ENCODE peak calls at places on chromosomes 6 and 20, in six cellular contexts. J is HCT116, W is SK-N-SH, V is HepG2, P is GM12878, H is K562. A is an unnamed sample. For H4K20me1, the result is how much of the 10 kb centered on the place peaks cover.

GRCh38 chr6:33144373-33144772 is 47.9 kb downstream of the COL11A2 start:
- DNase-seq in J (no peak), W (no peak), V (no peak), P (no peak), H (no peak), A (no peak)

GRCh38 chr6:32081676-32082075 is 27.5 kb downstream of the TNXB start:
- DNase-seq in J (no peak), W (no peak), V (no peak), P (no peak), H (no peak), A (no peak)

GRCh38 chr6:144566868-144567615 is 281.9 kb downstream of the UTRN start:
- DNase-seq in J (no peak), W (no peak), V (no peak), P (no peak), H (no peak), A (no peak)

GRCh38 chr6:2614842-2615241 is 135.9 kb downstream of the MYLK4 start:
- DNase-seq in J (no peak), W (no peak), V (no peak), P (no peak), H (no peak), A (no peak)

GRCh38 chr20:3092611-3093379 is 8.3 kb upstream of the AVP start:
- DNase-seq in J (no peak), W (peak), V (no peak), P (no peak), H (no peak), A (peak)

GRCh38 chr6:9675122-9675521 is 739.8 kb downstream of the TFAP2A start:
- DNase-seq in J (no peak), W (no peak), V (no peak), P (no peak), H (no peak), A (no peak)

GRCh38 chr6:14658909-14659561 is 541.5 kb downstream of the CD83 start:
- DNase-seq in J (no peak), W (no peak), V (no peak), P (no peak), H (no peak), A (no peak)

GRCh38 chr6:13413906-13414555 is 73.4 kb downstream of the GFOD1 start:
- DNase-seq in J (no peak), W (peak), V (no peak), P (no peak), H (no peak), A (no peak)

GRCh38 chr20:11001767-11002540 is 328.2 kb upstream of the JAG1 start:
- DNase-seq in J (peak), W (no peak), V (peak), P (no peak), H (no peak), A (no peak)

GRCh38 chr6:145423936-145424335 is 311.4 kb downstream of the EPM2A start:
- DNase-seq in J (no peak), W (no peak), V (no peak), P (no peak), H (no peak), A (no peak)

GRCh38 chr6:1088441-1089001 is 223.4 kb upstream of the FOXQ1 start:
- DNase-seq in J (no peak), W (no peak), V (no peak), P (no peak), H (no peak), A (no peak)

GRCh38 chr6:109465772-109466171 is 10.2 kb upstream of the MICAL1 start:
- DNase-seq in J (no peak), W (no peak), V (no peak), P (no peak), H (no peak), A (no peak)

GRCh38 chr6:29516108-29516507 is 28.4 kb upstream of the MAS1L start:
- DNase-seq in J (peak), W (no peak), V (no peak), P (no peak), H (no peak), A (no peak)

GRCh38 chr6:155314773-155315515 is 660 bp upstream of the TFB1M start:
- DNase-seq in J (peak), W (peak), V (peak), P (peak), H (peak), A (no peak)

GRCh38 chr20:25081065-25081729 is 744 bp downstream of the VSX1 start:
- DNase-seq in J (no peak), W (peak), V (no peak), P (no peak), H (no peak), A (peak)

DNA sequence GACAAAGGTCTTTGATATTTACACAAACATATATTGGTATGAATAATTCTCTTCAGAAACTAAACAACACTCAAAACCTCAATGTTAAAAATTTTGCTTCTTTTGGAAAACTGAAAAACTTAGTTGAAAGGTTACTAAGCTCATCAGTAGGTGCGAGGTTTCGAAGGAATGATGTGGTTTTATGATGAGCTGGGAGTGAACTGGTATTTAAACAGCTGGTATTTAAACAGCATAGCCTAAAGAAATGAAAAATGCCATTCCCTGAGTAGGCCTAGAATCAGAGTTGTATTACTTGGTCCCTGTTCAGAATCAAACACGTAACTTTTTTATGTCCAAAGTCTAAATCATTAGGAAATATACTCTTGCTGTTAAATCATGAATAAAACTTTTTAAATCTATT is 124.4 kb downstream of the HS3ST5 start:
- DNase-seq in J (no peak), W (no peak), V (no peak), P (no peak), H (no peak), A (no peak)
- H3K4me3 ChIP-seq in J (no peak), W (no peak), V (no peak), P (no peak), H (no peak), A (no peak)

DNA sequence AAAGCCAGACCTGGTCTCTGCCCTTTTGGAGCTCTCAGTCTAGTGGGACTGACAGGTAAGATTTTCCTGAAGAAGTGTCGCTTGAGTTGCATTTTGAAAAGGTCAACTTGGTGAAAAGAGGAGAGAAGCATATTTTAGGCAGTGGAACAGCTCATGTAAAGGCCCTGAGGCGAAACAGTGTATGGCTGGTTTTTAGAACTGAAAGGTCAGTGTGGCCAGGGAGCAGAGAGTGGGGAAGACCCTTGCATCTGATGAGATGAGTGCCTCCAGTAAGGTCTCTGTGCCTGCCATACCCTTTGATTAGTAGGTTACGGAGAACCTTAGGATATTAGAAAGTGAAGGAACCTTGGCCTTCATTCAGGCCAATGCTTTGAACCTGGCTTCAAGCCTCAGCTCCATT is 55.9 kb upstream of the SAYSD1 start:
- DNase-seq in J (no peak), W (no peak), V (no peak), P (no peak), H (no peak), A (no peak)
- TF ChIP-seq REST in J (no peak), W (no peak), V (no peak), P (no peak), H (no peak), A (no peak)

GRCh38 chr20:58900292-58900931 is 47.9 kb downstream of the GNAS start:
- DNase-seq in J (no peak), W (no peak), V (no peak), P (no peak), H (no peak), A (peak)
- H4K20me1 ChIP-seq in J (under half), W (half or more), V (half or more), P (under half), H (under half), A (half or more)

GRCh38 chr20:51801220-51801991 is 915 bp downstream of the SALL4 start:
- DNase-seq in J (no peak), W (peak), V (no peak), P (no peak), H (no peak), A (peak)
- H3K4me3 ChIP-seq in J (peak), W (peak), V (peak), P (no peak), H (no peak), A (peak)

DNA sequence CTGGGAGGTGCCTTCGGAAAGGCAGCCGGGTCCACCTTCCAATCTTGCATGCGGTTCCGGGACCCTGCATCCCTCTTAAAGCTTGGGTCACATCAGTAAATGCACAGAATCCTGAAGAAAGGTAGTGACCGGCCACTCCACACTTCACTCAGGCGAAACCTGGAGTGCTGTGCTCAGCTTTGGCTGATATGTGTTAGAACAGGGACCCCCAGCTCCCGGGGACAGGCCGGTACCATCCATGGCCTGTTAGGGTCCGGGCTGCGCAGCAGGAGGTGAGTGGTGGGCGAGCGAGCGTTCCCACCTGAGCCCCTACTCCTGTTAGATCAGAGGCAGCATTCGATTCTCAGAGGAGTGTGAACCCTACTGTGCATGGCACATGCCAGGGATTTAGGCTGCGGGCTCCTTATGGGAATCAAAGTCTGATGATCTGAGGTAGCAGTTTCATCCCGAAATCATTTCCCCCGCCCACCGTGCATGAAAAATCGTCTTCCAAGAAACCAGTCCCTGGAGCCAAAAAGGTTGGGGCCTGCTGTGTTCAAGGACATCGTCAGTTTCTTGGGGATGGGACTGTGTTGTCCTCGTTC is 143.0 kb downstream of the ERMARD start:
- DNase-seq in J (no peak), W (peak), V (no peak), P (no peak), H (no peak), A (no peak)
- TF ChIP-seq REST in J (no peak), W (no peak), V (no peak), P (no peak), H (no peak), A (no peak)

GRCh38 chr6:53338304-53338703 is 10.4 kb downstream of the ELOVL5 start:
- DNase-seq in J (no peak), W (no peak), V (no peak), P (no peak), H (no peak), A (no peak)
- H4K20me1 ChIP-seq in J (under half), W (under half), V (under half), P (under half), H (half or more), A (half or more)

A was measured in GM23338.